ENCODE peak calls at places on chromosomes 12 and 14, in four cellular contexts. One of them, this sample, is unnamed. For H3K4me1, the result is how much of the 10 kb centered on the place peaks cover.

GRCh38 chr14:28867571-28867970 is 101.0 kb downstream of the FOXG1 start:
- DNase-seq in stomach: no peak
- DNase-seq in HepG2: no peak
- DNase-seq in ovary: no peak
- DNase-seq in this sample: no peak

GRCh38 chr14:96727076-96727475 is 70.1 kb upstream of the VRK1 start:
- DNase-seq in stomach: no peak
- DNase-seq in HepG2: no peak
- DNase-seq in ovary: no peak
- DNase-seq in this sample: peak

GRCh38 chr12:53046655-53047220 is 3.1 kb upstream of the TNS2 start:
- DNase-seq in stomach: peak
- DNase-seq in HepG2: peak
- DNase-seq in ovary: peak
- DNase-seq in this sample: peak

GRCh38 chr14:86022031-86022629 is 492.2 kb downstream of the FLRT2 start:
- DNase-seq in stomach: no peak
- DNase-seq in HepG2: no peak
- DNase-seq in ovary: no peak
- DNase-seq in this sample: no peak

GRCh38 chr12:68102163-68102562 is 57.4 kb downstream of the IFNG start:
- DNase-seq in stomach: no peak
- DNase-seq in HepG2: no peak
- DNase-seq in ovary: no peak
- DNase-seq in this sample: no peak

GRCh38 chr12:56900583-56900982 is 33.6 kb downstream of the SDR9C7 start:
- DNase-seq in stomach: no peak
- DNase-seq in HepG2: no peak
- DNase-seq in ovary: no peak
- DNase-seq in this sample: no peak

GRCh38 chr12:102401087-102401486 is 79.3 kb downstream of the IGF1 start:
- DNase-seq in stomach: no peak
- DNase-seq in HepG2: no peak
- DNase-seq in ovary: no peak
- DNase-seq in this sample: no peak

GRCh38 chr12:87866602-87867292 is 162.5 kb downstream of the C12orf50 start:
- DNase-seq in stomach: no peak
- DNase-seq in HepG2: peak
- DNase-seq in ovary: no peak
- DNase-seq in this sample: no peak

GRCh38 chr12:64780531-64781373 is 21.5 kb upstream of the GNS start:
- DNase-seq in stomach: peak
- DNase-seq in HepG2: no peak
- DNase-seq in ovary: peak
- DNase-seq in this sample: peak

DNA sequence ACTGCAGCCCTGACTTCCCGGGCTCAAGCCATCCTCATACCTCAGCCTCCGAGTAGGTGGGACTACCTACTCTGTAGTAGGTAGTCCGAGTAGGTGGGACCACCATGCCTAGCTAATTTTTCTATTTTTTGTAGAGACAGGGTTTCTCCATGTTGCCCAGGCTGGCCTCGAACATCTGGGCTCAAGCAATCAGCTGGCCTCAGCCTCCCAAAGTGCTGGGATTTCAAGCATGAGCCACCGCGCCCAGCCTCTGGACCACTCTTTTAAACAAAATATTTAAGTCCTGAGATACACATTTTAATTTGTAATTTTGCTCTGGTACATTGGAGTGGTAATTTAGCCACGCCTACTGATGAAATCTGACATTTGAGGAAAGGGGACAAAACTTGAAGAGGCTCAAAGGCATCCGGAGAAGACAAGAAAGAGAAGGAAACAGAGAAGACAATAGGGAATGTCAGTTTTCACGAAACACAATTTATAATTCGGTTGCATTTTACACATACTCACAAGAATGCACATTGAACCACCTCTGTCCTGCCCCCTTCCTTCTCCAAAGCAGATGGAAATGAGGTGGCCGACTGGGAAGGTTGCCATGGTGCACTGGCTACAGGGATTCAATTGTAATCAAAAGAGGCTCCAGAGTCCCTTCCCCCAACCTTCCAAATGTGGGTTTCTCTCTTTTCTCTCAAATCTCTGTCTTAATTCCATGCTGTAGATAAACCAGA is 9.7 kb upstream of the TUBA1A start:
- DNase-seq in stomach: no peak
- DNase-seq in HepG2: no peak
- DNase-seq in ovary: no peak
- DNase-seq in this sample: peak
- H3K4me3 ChIP-seq in stomach: no peak
- H3K4me3 ChIP-seq in HepG2: no peak
- H3K4me3 ChIP-seq in ovary: no peak
- H3K4me3 ChIP-seq in this sample: no peak

DNA sequence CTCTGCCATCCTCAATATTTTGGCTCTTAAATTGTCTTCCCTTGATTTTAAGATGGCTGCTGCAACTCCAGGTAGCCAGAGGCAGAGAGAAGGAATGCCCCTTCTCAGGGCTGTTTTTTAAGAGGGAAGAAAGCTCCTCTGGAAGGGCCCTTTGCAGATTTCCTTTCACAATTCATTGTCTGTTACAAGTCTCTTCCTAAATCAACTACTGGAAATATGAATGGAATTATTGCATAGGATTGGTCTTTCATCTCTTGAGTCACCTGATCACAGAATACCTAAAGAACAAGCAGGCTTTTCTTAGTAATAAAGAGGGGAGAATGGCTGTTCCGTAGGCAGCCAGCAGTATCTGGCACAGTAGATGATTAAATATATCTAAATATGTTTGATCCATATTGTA is 118.5 kb downstream of the ANO6 start:
- DNase-seq in stomach: no peak
- DNase-seq in HepG2: no peak
- DNase-seq in ovary: no peak
- DNase-seq in this sample: no peak
- TF ChIP-seq EP300 in stomach: no peak
- TF ChIP-seq EP300 in HepG2: no peak
- TF ChIP-seq EP300 in ovary: no peak
- TF ChIP-seq EP300 in this sample: no peak

GRCh38 chr12:59698599-59698998 is 102.8 kb downstream of the SLC16A7 start:
- DNase-seq in stomach: no peak
- DNase-seq in HepG2: no peak
- DNase-seq in ovary: no peak
- DNase-seq in this sample: no peak
- H3K4me1 ChIP-seq in stomach: under half
- H3K4me1 ChIP-seq in HepG2: under half
- H3K4me1 ChIP-seq in ovary: under half
- H3K4me1 ChIP-seq in this sample: under half

DNA sequence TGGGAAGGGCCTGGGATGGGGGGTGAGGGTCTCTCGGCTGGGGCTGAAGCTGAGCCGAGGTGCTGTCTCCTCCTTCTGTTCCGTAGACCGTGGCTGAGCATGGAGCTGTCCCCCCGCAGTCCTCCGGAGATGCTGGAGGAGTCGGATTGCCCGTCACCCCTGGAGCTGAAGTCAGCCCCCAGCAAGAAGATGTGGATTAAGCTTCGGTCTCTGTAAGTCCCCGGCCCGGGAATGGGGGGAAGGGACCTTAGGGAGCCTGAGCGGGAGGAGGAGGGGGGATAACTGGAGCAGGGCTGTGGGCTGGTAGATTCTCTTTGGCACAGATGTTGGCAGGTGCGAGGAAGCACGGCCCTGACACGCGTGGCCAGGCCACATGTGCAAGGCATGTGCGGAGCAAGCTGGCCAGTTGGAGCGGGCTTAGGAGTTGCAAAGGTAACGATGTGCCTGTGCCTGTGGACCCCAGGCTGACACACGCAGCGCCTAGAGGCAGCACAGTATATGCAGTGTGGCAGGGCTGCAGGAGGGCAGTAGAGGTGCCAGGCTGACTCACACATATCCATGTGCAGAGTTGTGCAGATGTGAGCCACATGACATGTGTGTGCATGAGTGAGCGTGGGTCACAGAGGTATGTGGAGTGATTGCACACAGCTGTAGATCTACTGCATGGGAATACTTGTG is 512 bp downstream of the PDE1B start:
- DNase-seq in stomach: no peak
- DNase-seq in HepG2: no peak
- DNase-seq in ovary: no peak
- DNase-seq in this sample: peak
- H3K4me3 ChIP-seq in stomach: peak
- H3K4me3 ChIP-seq in HepG2: no peak
- H3K4me3 ChIP-seq in ovary: peak
- H3K4me3 ChIP-seq in this sample: peak

GRCh38 chr14:103366741-103367140 is 18.5 kb upstream of the MARK3 start:
- DNase-seq in stomach: no peak
- DNase-seq in HepG2: no peak
- DNase-seq in ovary: no peak
- DNase-seq in this sample: no peak

GRCh38 chr14:103361868-103362267 is 23.3 kb upstream of the MARK3 start:
- DNase-seq in stomach: no peak
- DNase-seq in HepG2: peak
- DNase-seq in ovary: no peak
- DNase-seq in this sample: peak

GRCh38 chr14:103360548-103360947 is 24.7 kb upstream of the MARK3 start:
- DNase-seq in stomach: no peak
- DNase-seq in HepG2: no peak
- DNase-seq in ovary: no peak
- DNase-seq in this sample: peak

GRCh38 chr14:103367995-103368394 is 17.2 kb upstream of the MARK3 start:
- DNase-seq in stomach: no peak
- DNase-seq in HepG2: no peak
- DNase-seq in ovary: no peak
- DNase-seq in this sample: no peak

DNA sequence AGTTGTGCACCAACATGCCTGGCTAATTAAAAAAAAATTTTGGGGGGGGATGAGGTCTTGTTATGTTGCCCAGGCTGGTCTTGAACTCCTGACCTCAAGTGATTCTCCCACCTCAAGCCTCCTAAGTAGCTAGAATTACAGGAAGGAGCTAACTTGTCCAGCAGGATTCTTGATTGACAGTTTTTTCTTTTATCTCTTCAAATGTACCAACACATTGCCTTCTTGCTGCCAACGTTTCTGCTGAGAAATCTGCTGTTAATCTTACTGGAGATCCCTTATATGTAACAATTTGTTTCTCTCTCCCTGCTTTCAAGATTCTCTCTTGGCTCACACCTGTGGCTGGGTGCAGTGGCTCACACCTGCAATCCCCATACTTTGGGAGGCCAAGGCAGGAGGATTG is 22.4 kb upstream of the MARK3 start:
- DNase-seq in stomach: no peak
- DNase-seq in HepG2: no peak
- DNase-seq in ovary: no peak
- DNase-seq in this sample: peak
- TF ChIP-seq EP300 in stomach: no peak
- TF ChIP-seq EP300 in HepG2: no peak
- TF ChIP-seq EP300 in ovary: no peak
- TF ChIP-seq EP300 in this sample: no peak

GRCh38 chr12:94172973-94173372 is 24.6 kb downstream of the PLXNC1 start:
- DNase-seq in stomach: peak
- DNase-seq in HepG2: peak
- DNase-seq in ovary: no peak
- DNase-seq in this sample: no peak
- H3K4me1 ChIP-seq in stomach: under half
- H3K4me1 ChIP-seq in HepG2: half or more
- H3K4me1 ChIP-seq in ovary: under half
- H3K4me1 ChIP-seq in this sample: under half

GRCh38 chr12:104602901-104603300 is 146.2 kb downstream of the CHST11 start:
- DNase-seq in stomach: no peak
- DNase-seq in HepG2: no peak
- DNase-seq in ovary: no peak
- DNase-seq in this sample: no peak

GRCh38 chr12:104605685-104606084 is 148.9 kb downstream of the CHST11 start:
- DNase-seq in stomach: no peak
- DNase-seq in HepG2: no peak
- DNase-seq in ovary: no peak
- DNase-seq in this sample: peak

GRCh38 chr12:104603545-104603973 is 146.8 kb downstream of the CHST11 start:
- DNase-seq in stomach: no peak
- DNase-seq in HepG2: no peak
- DNase-seq in ovary: no peak
- DNase-seq in this sample: no peak

GRCh38 chr12:104604070-104604994 is 147.6 kb downstream of the CHST11 start:
- DNase-seq in stomach: peak
- DNase-seq in HepG2: no peak
- DNase-seq in ovary: peak
- DNase-seq in this sample: peak

DNA sequence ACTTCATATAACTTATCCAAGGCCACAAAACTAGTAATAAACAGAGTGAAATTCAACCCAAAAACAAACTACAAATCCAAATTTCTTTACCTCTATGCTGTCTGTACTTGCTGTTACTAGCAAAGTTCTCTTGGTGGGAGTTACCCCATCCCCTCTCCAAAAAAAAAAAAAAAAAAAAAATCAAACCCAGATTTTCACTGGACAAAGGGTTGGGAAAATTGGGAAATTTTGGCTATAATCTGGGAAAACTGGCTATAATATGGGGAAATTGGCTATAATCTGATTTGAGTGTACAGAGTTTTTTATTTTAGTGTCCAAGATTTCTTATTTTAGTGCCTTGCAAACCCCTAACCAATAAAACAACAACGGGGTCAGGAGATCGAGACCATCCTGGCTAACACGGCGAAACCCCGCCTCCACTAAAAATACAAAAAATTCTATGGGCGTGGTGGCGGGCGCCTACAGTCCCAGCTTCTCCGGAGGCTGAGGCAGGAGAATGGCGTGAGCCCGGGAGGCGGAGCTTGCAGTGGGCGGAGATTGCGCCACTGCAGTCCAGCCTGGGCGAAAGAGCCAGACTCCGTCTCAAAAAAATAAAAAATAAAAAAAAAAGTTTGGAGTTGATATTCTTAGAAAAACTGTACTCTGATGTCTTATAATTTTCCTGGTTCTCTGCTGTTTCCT is 148.4 kb downstream of the CHST11 start:
- DNase-seq in stomach: no peak
- DNase-seq in HepG2: no peak
- DNase-seq in ovary: no peak
- DNase-seq in this sample: no peak
- H3K4me3 ChIP-seq in stomach: no peak
- H3K4me3 ChIP-seq in HepG2: no peak
- H3K4me3 ChIP-seq in ovary: no peak
- H3K4me3 ChIP-seq in this sample: no peak

This sample was measured in sigmoid colon.